ENCODE peak calls at places on chromosomes 6 and 20, in six cellular contexts. V is MM.1S, A is GM06990, U is osteocyte, Q is Calu3, P is cardiac muscle cell. W is an unnamed sample.
A peak's percentile ranks its signal among the peaks of the same experiment; 100 is the strongest.

GRCh38 chr6:3137057-3137777 is 18.7 kb downstream of the BPHL start:
- DNase-seq in V (no peak), A (no peak), U (no peak), Q (no peak), P (no peak), W (no peak)

GRCh38 chr6:135274561-135275293 is 93.6 kb downstream of the MYB start:
- DNase-seq in V (no peak), A (no peak), U (no peak), Q (no peak), P (no peak), W (peak; percentile 38)

GRCh38 chr6:43977404-43978111 is 149.7 kb downstream of the MRPL14 start:
- DNase-seq in V (peak; percentile 85), A (peak; percentile 65), U (peak; percentile 51), Q (no peak), P (no peak), W (peak; percentile 73)

GRCh38 chr6:55617272-55617671 is 38.3 kb upstream of the HMGCLL1 start:
- DNase-seq in V (peak; percentile 27), A (no peak), U (no peak), Q (peak; percentile 42), P (peak; percentile 71), W (peak; percentile 10)

GRCh38 chr6:10202111-10202510 is 212.8 kb downstream of the TFAP2A start:
- DNase-seq in V (no peak), A (no peak), U (no peak), Q (no peak), P (no peak), W (no peak)

GRCh38 chr20:22771706-22772105 is 187.3 kb upstream of the FOXA2 start:
- DNase-seq in V (no peak), A (no peak), U (no peak), Q (no peak), P (no peak), W (no peak)

GRCh38 chr6:158039571-158040050 is 57.9 kb downstream of the SYNJ2 start:
- DNase-seq in V (no peak), A (no peak), U (no peak), Q (no peak), P (peak; percentile 49), W (no peak)

GRCh38 chr6:140960566-140960965 is 1172.2 kb upstream of the GJE1 start:
- DNase-seq in V (no peak), A (no peak), U (no peak), Q (no peak), P (peak; percentile 24), W (no peak)

GRCh38 chr20:21714297-21715192 is 9.1 kb downstream of the PAX1 start:
- DNase-seq in V (no peak), A (no peak), U (no peak), Q (no peak), P (no peak), W (no peak)

GRCh38 chr6:140590641-140591040 is 1216.2 kb upstream of the CITED2 start:
- DNase-seq in V (no peak), A (no peak), U (no peak), Q (no peak), P (peak; percentile 8), W (no peak)

GRCh38 chr20:50054626-50055511 is 58.1 kb downstream of the UBE2V1 start:
- DNase-seq in V (no peak), A (no peak), U (peak; percentile 88), Q (peak; percentile 38), P (peak; percentile 87), W (no peak)

GRCh38 chr20:19074828-19075516 is 137.5 kb upstream of the SLC24A3 start:
- DNase-seq in V (peak; percentile 73), A (peak; percentile 79), U (peak; percentile 75), Q (peak; percentile 3), P (no peak), W (peak; percentile 42)

GRCh38 chr6:161748535-161749386 is 474.9 kb upstream of the AGPAT4 start:
- DNase-seq in V (no peak), A (no peak), U (no peak), Q (peak; percentile 41), P (peak; percentile 50), W (peak; percentile 11)

GRCh38 chr6:155247618-155248017 is 16.2 kb upstream of the CLDN20 start:
- DNase-seq in V (no peak), A (no peak), U (no peak), Q (no peak), P (no peak), W (no peak)

GRCh38 chr6:155245871-155246270 is 17.9 kb upstream of the CLDN20 start:
- DNase-seq in V (no peak), A (no peak), U (no peak), Q (no peak), P (no peak), W (no peak)

GRCh38 chr6:155250701-155251381 is 13.0 kb upstream of the CLDN20 start:
- DNase-seq in V (no peak), A (no peak), U (no peak), Q (no peak), P (no peak), W (no peak)

GRCh38 chr6:155246825-155247224 is 17.0 kb upstream of the CLDN20 start:
- DNase-seq in V (no peak), A (no peak), U (no peak), Q (no peak), P (no peak), W (no peak)

GRCh38 chr6:155248021-155249001 is 15.5 kb upstream of the CLDN20 start:
- DNase-seq in V (no peak), A (no peak), U (peak; percentile 88), Q (peak; percentile 16), P (peak; percentile 78), W (peak; percentile 66)
- TF ChIP-seq CTCF in V (no peak), A (peak; percentile 74), U (peak; percentile 92), Q (peak; percentile 34), P (peak; percentile 79), W (no peak)

GRCh38 chr20:57680131-57680716 is 29.6 kb downstream of the PMEPA1 start:
- DNase-seq in V (peak; percentile 93), A (peak; percentile 72), U (no peak), Q (no peak), P (no peak), W (peak; percentile 72)
- TF ChIP-seq CTCF in V (no peak), A (no peak), U (no peak), Q (no peak), P (no peak), W (no peak)

DNA sequence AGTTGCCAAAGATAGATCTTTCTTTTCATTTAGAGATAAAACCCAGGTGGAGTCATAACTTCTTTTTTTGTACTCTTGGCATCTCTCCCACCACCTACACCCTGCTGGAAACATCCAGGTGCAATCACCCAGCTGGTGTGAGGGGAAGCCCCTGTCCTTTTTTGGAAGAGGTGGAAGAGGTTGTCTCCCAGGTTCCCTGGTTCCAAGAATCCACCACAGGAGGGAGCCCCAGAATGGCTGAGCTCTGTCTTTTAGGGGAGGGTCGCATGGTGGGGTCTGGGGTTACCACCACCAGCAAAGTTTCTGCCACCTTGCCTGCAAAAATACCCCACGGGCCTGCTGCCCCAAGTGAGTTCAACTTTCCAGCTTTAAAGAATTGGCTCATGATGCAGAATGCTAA is 10.8 kb downstream of the SMOC2 start:
- DNase-seq in V (no peak), A (no peak), U (no peak), Q (no peak), P (no peak), W (no peak)
- TF ChIP-seq CTCF in V (no peak), A (no peak), U (peak; percentile 44), Q (peak; percentile 56), P (peak; percentile 36), W (no peak)

DNA sequence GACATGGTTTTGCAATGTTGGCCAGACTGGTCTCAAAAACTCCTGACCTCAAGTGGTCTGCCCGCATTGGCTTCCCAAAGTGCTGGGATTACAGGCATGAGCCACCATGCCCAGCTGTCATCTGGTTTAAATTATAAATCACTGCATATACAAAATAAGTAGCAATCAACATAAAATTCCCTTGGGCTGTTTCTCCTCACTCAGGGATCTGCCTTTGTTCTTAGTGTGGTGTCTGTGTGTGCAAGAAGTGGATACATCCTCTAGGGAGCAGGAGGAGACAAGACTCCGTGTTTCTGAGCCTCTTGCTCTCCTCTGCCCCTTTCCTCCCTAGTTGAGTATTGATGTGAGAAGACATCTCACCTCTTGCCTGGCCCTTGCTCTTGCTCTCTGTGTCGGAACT is 65.2 kb upstream of the ADGRF4 start:
- DNase-seq in V (no peak), A (no peak), U (no peak), Q (no peak), P (peak; percentile 20), W (no peak)
- TF ChIP-seq CTCF in V (no peak), A (no peak), U (peak; percentile 17), Q (no peak), P (no peak), W (peak; percentile 19)

DNA sequence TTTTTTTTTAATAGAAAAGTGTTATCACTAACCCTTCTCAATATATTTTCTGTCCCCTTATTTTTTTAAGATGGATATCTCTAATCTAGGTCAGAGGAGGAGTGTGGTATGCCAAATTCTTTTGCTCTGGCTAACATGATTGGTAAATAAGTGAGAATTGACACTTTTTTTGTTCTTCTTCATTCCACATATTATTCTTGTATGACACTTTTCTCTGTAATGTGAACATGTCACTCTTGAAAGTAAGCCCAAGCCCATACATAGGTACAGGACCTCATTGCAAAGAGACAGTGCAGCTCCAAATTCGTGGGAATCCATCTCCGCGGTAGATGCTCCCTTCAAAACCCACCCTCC is 142.5 kb upstream of the TCF21 start:
- DNase-seq in V (no peak), A (no peak), U (no peak), Q (no peak), P (no peak), W (no peak)
- TF ChIP-seq CTCF in V (no peak), A (no peak), U (no peak), Q (no peak), P (no peak), W (no peak)

GRCh38 chr6:42929928-42930360 is 664 bp downstream of the CNPY3 start:
- DNase-seq in V (peak; percentile 69), A (no peak), U (no peak), Q (peak; percentile 46), P (peak; percentile 67), W (peak; percentile 85)

GRCh38 chr6:42933195-42933594 is 3.9 kb downstream of the CNPY3 start:
- DNase-seq in V (no peak), A (no peak), U (no peak), Q (no peak), P (peak; percentile 41), W (no peak)

GRCh38 chr6:42932412-42932811 is 3.1 kb downstream of the CNPY3 start:
- DNase-seq in V (no peak), A (no peak), U (no peak), Q (no peak), P (no peak), W (no peak)

GRCh38 chr6:42928748-42929087 is 562 bp upstream of the CNPY3 start:
- DNase-seq in V (no peak), A (no peak), U (no peak), Q (no peak), P (no peak), W (no peak)

GRCh38 chr6:42929088-42929927 is at the start of gene CNPY3:
- DNase-seq in V (peak; percentile 96), A (peak; percentile 98), U (peak; percentile 96), Q (peak; percentile 97), P (peak; percentile 98), W (peak; percentile 94)
- TF ChIP-seq CTCF in V (no peak), A (no peak), U (no peak), Q (no peak), P (peak; percentile 9), W (no peak)